ENCODE peak calls at places on chromosomes 12 and 14, in four cellular contexts. A is fibroblast of pulmonary artery, B is NCI-H1694 treated with DMSO at 0.1 percent for 48 hours, Q is left colon. C is an unnamed sample.

GRCh38 chr12:56220611-56221232 is 1.0 kb downstream of the RNF41 start:
- DNase-seq in A (peak), B (no peak), Q (no peak), C (no peak)

GRCh38 chr12:84455598-84455997 is 457.0 kb downstream of the SLC6A15 start:
- DNase-seq in A (no peak), B (no peak), Q (no peak), C (no peak)

GRCh38 chr12:109255377-109255776 is 53.7 kb downstream of the FOXN4 start:
- DNase-seq in A (peak), B (no peak), Q (no peak), C (no peak)

GRCh38 chr12:6829532-6830220 is 1.5 kb downstream of the P3H3 start:
- DNase-seq in A (no peak), B (no peak), Q (no peak), C (no peak)

GRCh38 chr12:53328043-53328435 is 6.6 kb upstream of the AAAS start:
- DNase-seq in A (no peak), B (no peak), Q (no peak), C (no peak)

GRCh38 chr14:51224551-51224950 is 15.5 kb upstream of the TMX1 start:
- DNase-seq in A (no peak), B (no peak), Q (no peak), C (no peak)

GRCh38 chr12:6376079-6376941 is 947 bp upstream of the SCNN1A start:
- DNase-seq in A (peak), B (no peak), Q (peak), C (no peak)

GRCh38 chr12:105289114-105289904 is 41.2 kb upstream of the C12orf75 start:
- DNase-seq in A (peak), B (no peak), Q (no peak), C (no peak)

GRCh38 chr12:116480210-116480818 is 78.9 kb upstream of the MAP1LC3B2 start:
- DNase-seq in A (no peak), B (no peak), Q (no peak), C (no peak)

GRCh38 chr14:26703967-26704366 is 106.1 kb upstream of the NOVA1 start:
- DNase-seq in A (no peak), B (no peak), Q (no peak), C (no peak)

GRCh38 chr12:59405992-59406391 is 189.8 kb upstream of the SLC16A7 start:
- DNase-seq in A (no peak), B (no peak), Q (no peak), C (no peak)

GRCh38 chr12:4975574-4975973 is 65.9 kb downstream of the KCNA1 start:
- DNase-seq in A (no peak), B (no peak), Q (no peak), C (peak)

GRCh38 chr14:75457024-75457390 is 29.2 kb downstream of the JDP2 start:
- DNase-seq in A (no peak), B (no peak), Q (no peak), C (no peak)